ENCODE peak calls at places on chromosomes 11 and 22, in seven cellular contexts. T, P, M, U, Y, N and R are unnamed samples.
A peak's percentile ranks its signal among the peaks of the same experiment; 100 is the strongest.

GRCh38 chr11:10657308-10658271 is 36.0 kb downstream of the IRAG1 start:
- DNase-seq in T (peak; percentile 35), P (peak; percentile 21), M (peak; percentile 89), U (no peak), Y (no peak), N (peak; percentile 14), R (no peak)

GRCh38 chr11:132973686-132974085 is 558.6 kb downstream of the OPCML start:
- DNase-seq in T (no peak), P (no peak), M (no peak), U (no peak), Y (no peak), N (peak; percentile 33), R (no peak)

GRCh38 chr11:122197055-122197987 is 81.3 kb upstream of the BLID start:
- DNase-seq in T (peak; percentile 51), P (peak; percentile 100), M (no peak), U (no peak), Y (peak; percentile 99), N (no peak), R (no peak)

GRCh38 chr11:117814766-117815261 is 9.7 kb downstream of the FXYD2 start:
- DNase-seq in T (peak; percentile 90), P (no peak), M (peak; percentile 89), U (peak; percentile 62), Y (no peak), N (no peak), R (peak; percentile 56)

GRCh38 chr11:59582006-59582405 is 33.6 kb downstream of the OSBP start:
- DNase-seq in T (no peak), P (no peak), M (no peak), U (no peak), Y (no peak), N (no peak), R (no peak)

GRCh38 chr11:88464528-88464927 is 127.0 kb upstream of the CTSC start:
- DNase-seq in T (no peak), P (no peak), M (no peak), U (no peak), Y (no peak), N (no peak), R (no peak)

GRCh38 chr22:47804281-47804680 is 1041.8 kb downstream of the TBC1D22A start:
- DNase-seq in T (no peak), P (no peak), M (no peak), U (no peak), Y (no peak), N (no peak), R (no peak)

GRCh38 chr11:35623708-35624168 is 5.5 kb downstream of the FJX1 start:
- DNase-seq in T (peak; percentile 39), P (peak; percentile 92), M (no peak), U (no peak), Y (no peak), N (no peak), R (no peak)

GRCh38 chr11:18093946-18094345 is 11.9 kb downstream of the SAAL1 start:
- DNase-seq in T (peak; percentile 16), P (no peak), M (no peak), U (no peak), Y (no peak), N (no peak), R (no peak)

GRCh38 chr11:66845143-66845875 is 2.1 kb downstream of the RCE1 start:
- DNase-seq in T (no peak), P (no peak), M (no peak), U (no peak), Y (no peak), N (no peak), R (no peak)

GRCh38 chr11:105179542-105180278 is 40.1 kb upstream of the CARD18 start:
- DNase-seq in T (peak; percentile 12), P (peak; percentile 44), M (no peak), U (no peak), Y (no peak), N (no peak), R (no peak)

GRCh38 chr22:37918149-37918548 is 12.1 kb downstream of the MICALL1 start:
- DNase-seq in T (no peak), P (no peak), M (no peak), U (peak; percentile 83), Y (no peak), N (no peak), R (no peak)

GRCh38 chr22:37230673-37231405 is 13.2 kb downstream of the RAC2 start:
- DNase-seq in T (no peak), P (no peak), M (peak; percentile 86), U (no peak), Y (no peak), N (no peak), R (no peak)

GRCh38 chr11:69942333-69942820 is 123.2 kb upstream of the FGF3 start:
- DNase-seq in T (no peak), P (no peak), M (no peak), U (no peak), Y (no peak), N (no peak), R (no peak)

GRCh38 chr22:35616043-35616442 is 1.1 kb downstream of the MB start:
- DNase-seq in T (no peak), P (no peak), M (no peak), U (no peak), Y (no peak), N (no peak), R (no peak)

GRCh38 chr11:85685820-85686459 is at the start of gene CCDC89:
- DNase-seq in T (peak; percentile 45), P (peak; percentile 15), M (no peak), U (no peak), Y (no peak), N (peak; percentile 46), R (peak; percentile 18)

GRCh38 chr11:11989774-11990744 is 18.4 kb downstream of the DKK3 start:
- DNase-seq in T (no peak), P (no peak), M (no peak), U (no peak), Y (no peak), N (no peak), R (no peak)

GRCh38 chr11:6418199-6418957 is 516 bp downstream of the APBB1 start:
- DNase-seq in T (peak; percentile 50), P (no peak), M (no peak), U (no peak), Y (no peak), N (peak; percentile 76), R (peak; percentile 76)

GRCh38 chr11:128891912-128892398 is 799 bp downstream of the KCNJ5 start:
- DNase-seq in T (no peak), P (no peak), M (no peak), U (no peak), Y (no peak), N (peak; percentile 46), R (peak; percentile 49)

GRCh38 chr11:115759622-115760527 is 255.7 kb upstream of the CADM1 start:
- DNase-seq in T (peak; percentile 49), P (no peak), M (no peak), U (no peak), Y (no peak), N (peak; percentile 71), R (peak; percentile 73)

DNA sequence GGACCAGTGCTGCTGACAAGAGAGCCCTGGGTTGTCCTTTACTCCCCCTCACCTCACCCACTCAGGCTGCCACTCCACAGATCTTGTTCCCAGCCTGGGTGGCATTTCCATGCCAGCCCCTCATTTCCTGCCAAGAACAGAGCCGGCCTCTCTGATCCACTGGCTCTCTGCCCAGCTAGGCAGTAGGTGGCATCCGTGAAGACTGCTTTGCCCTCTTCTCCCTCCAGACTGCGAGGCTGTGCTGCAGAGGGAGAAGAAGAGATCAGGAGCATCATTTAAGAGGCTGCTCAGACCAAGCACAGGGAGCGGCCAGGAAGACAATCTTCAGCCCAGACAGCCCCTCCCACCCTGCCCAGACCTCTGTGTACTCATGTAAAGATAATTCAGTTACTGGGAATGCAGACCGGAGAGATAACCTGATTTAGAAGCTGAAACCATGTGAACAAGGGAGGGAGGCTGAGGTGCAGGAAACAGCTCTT is 126.9 kb upstream of the NCAM1 start:
- DNase-seq in T (peak; percentile 51), P (no peak), M (no peak), U (no peak), Y (no peak), N (no peak), R (no peak)
- TF ChIP-seq EZH2phosphoT487 in T (no peak), P (no peak), M (no peak), U (no peak), Y (no peak), N (no peak), R (no peak)

GRCh38 chr11:78370406-78371172 is 47.0 kb downstream of the GAB2 start:
- DNase-seq in T (no peak), P (no peak), M (no peak), U (no peak), Y (no peak), N (no peak), R (no peak)

GRCh38 chr11:78372114-78372768 is 45.4 kb downstream of the GAB2 start:
- DNase-seq in T (no peak), P (no peak), M (no peak), U (no peak), Y (no peak), N (no peak), R (no peak)

GRCh38 chr11:78374917-78375316 is 42.7 kb downstream of the GAB2 start:
- DNase-seq in T (no peak), P (no peak), M (no peak), U (no peak), Y (no peak), N (no peak), R (no peak)

GRCh38 chr11:78371221-78371899 is 46.3 kb downstream of the GAB2 start:
- DNase-seq in T (no peak), P (no peak), M (no peak), U (peak; percentile 38), Y (no peak), N (no peak), R (no peak)

DNA sequence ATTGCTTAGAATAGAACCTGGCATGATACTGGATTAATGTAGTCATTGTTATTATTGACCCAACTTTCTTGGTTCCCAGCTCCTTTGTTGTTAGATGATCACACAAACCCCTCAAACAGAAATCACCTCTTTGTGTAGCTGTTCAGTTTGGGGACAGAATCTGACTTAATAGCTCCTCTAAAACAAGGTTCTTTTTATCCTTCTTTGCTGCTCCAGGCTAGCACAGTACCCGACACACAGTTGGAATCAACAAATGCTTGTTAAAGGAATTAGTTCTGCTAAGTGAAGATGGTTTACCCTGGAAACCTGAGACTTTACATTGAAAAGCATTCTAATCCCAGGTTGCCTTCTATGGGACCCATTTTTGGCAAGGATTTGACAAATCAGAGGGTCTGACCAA is 43.9 kb downstream of the GAB2 start:
- DNase-seq in T (no peak), P (no peak), M (no peak), U (no peak), Y (no peak), N (no peak), R (peak; percentile 47)
- TF ChIP-seq CTCF in T (no peak), P (no peak), M (no peak), U (no peak), Y (no peak), N (no peak), R (no peak)

DNA sequence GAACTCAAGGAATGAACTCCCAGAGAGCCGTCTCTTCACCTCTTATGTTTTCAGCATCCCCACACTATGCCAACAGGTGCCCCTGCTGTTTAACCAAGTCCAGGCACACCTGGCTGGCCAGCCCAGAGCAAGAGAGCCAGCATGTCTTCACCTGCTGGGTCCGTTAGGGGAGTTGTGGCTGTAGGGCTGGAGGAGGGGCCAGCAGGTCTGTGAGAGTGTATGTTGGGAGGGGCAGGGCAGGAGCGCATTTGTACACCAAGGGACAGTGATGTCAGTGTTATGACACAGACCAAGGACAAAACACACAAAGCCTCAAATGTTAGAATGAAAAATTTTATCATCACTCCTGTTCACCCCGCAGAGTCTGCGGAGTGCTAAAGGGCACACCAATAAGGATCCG is 5.8 kb downstream of the PATZ1 start:
- DNase-seq in T (peak; percentile 25), P (no peak), M (no peak), U (no peak), Y (no peak), N (no peak), R (no peak)
- H3K4me3 ChIP-seq in T (no peak overlapping the region), P (no peak overlapping the region), M (no peak overlapping the region), U (no peak overlapping the region), Y (no peak overlapping the region), N (no peak overlapping the region), R (no peak overlapping the region)

GRCh38 chr11:13924801-13925327 is 37.7 kb upstream of the SPON1 start:
- DNase-seq in T (no peak), P (no peak), M (no peak), U (peak; percentile 82), Y (no peak), N (no peak), R (no peak)
- TF ChIP-seq EZH2phosphoT487 in T (no peak), P (no peak), M (no peak), U (no peak), Y (no peak), N (no peak), R (no peak)